ENCODE peak calls at places on chromosomes 6 and 20, in nine cellular contexts. One of them, this sample, is unnamed.

GRCh38 chr20:37651932-37652331 is 41.9 kb upstream of the CTNNBL1 start:
- DNase-seq in nephron progenitor cell: peak
- DNase-seq in Peyer's patch: no peak
- DNase-seq in sigmoid colon: no peak
- DNase-seq in AG09319: no peak
- DNase-seq in foreskin fibroblast: peak
- DNase-seq in BE2C: peak
- DNase-seq in WTC11: peak
- DNase-seq in lung: peak
- DNase-seq in this sample: peak

GRCh38 chr20:40807771-40808170 is 118.7 kb upstream of the MAFB start:
- DNase-seq in nephron progenitor cell: no peak
- DNase-seq in Peyer's patch: no peak
- DNase-seq in sigmoid colon: no peak
- DNase-seq in AG09319: no peak
- DNase-seq in foreskin fibroblast: no peak
- DNase-seq in BE2C: no peak
- DNase-seq in WTC11: no peak
- DNase-seq in lung: no peak
- DNase-seq in this sample: no peak

GRCh38 chr6:49923826-49924225 is 40.1 kb downstream of the DEFB114 start:
- DNase-seq in nephron progenitor cell: no peak
- DNase-seq in Peyer's patch: no peak
- DNase-seq in sigmoid colon: no peak
- DNase-seq in AG09319: no peak
- DNase-seq in foreskin fibroblast: no peak
- DNase-seq in BE2C: no peak
- DNase-seq in WTC11: peak
- DNase-seq in lung: no peak
- DNase-seq in this sample: no peak

GRCh38 chr6:160421854-160422253 is 73.7 kb downstream of the SLC22A3 start:
- DNase-seq in nephron progenitor cell: no peak
- DNase-seq in Peyer's patch: no peak
- DNase-seq in sigmoid colon: peak
- DNase-seq in AG09319: no peak
- DNase-seq in foreskin fibroblast: peak
- DNase-seq in BE2C: no peak
- DNase-seq in WTC11: no peak
- DNase-seq in lung: no peak
- DNase-seq in this sample: no peak

GRCh38 chr20:2984956-2985661 is 58.3 kb upstream of the GNRH2 start:
- DNase-seq in nephron progenitor cell: no peak
- DNase-seq in Peyer's patch: no peak
- DNase-seq in sigmoid colon: no peak
- DNase-seq in AG09319: no peak
- DNase-seq in foreskin fibroblast: peak
- DNase-seq in BE2C: peak
- DNase-seq in WTC11: no peak
- DNase-seq in lung: no peak
- DNase-seq in this sample: no peak

GRCh38 chr20:20203784-20204183 is 151.5 kb downstream of the CFAP61 start:
- DNase-seq in nephron progenitor cell: no peak
- DNase-seq in Peyer's patch: no peak
- DNase-seq in sigmoid colon: no peak
- DNase-seq in AG09319: no peak
- DNase-seq in foreskin fibroblast: no peak
- DNase-seq in BE2C: no peak
- DNase-seq in WTC11: no peak
- DNase-seq in lung: no peak
- DNase-seq in this sample: no peak

GRCh38 chr20:5608448-5609161 is 141.6 kb upstream of the SHLD1 start:
- DNase-seq in nephron progenitor cell: no peak
- DNase-seq in Peyer's patch: no peak
- DNase-seq in sigmoid colon: no peak
- DNase-seq in AG09319: no peak
- DNase-seq in foreskin fibroblast: peak
- DNase-seq in BE2C: peak
- DNase-seq in WTC11: no peak
- DNase-seq in lung: no peak
- DNase-seq in this sample: no peak

GRCh38 chr20:14259691-14260090 is 77.7 kb downstream of the FLRT3 start:
- DNase-seq in nephron progenitor cell: no peak
- DNase-seq in Peyer's patch: no peak
- DNase-seq in sigmoid colon: no peak
- DNase-seq in AG09319: peak
- DNase-seq in foreskin fibroblast: peak
- DNase-seq in BE2C: no peak
- DNase-seq in WTC11: no peak
- DNase-seq in lung: no peak
- DNase-seq in this sample: no peak

GRCh38 chr20:48723308-48724264 is 104.2 kb downstream of the PREX1 start:
- DNase-seq in nephron progenitor cell: peak
- DNase-seq in Peyer's patch: no peak
- DNase-seq in sigmoid colon: peak
- DNase-seq in AG09319: peak
- DNase-seq in foreskin fibroblast: peak
- DNase-seq in BE2C: no peak
- DNase-seq in WTC11: no peak
- DNase-seq in lung: peak
- DNase-seq in this sample: no peak

GRCh38 chr6:128519931-128520435 is 416 bp downstream of the PTPRK start:
- DNase-seq in nephron progenitor cell: no peak
- DNase-seq in Peyer's patch: no peak
- DNase-seq in sigmoid colon: peak
- DNase-seq in AG09319: no peak
- DNase-seq in foreskin fibroblast: peak
- DNase-seq in BE2C: no peak
- DNase-seq in WTC11: no peak
- DNase-seq in lung: peak
- DNase-seq in this sample: peak

GRCh38 chr6:166946125-166946524 is 10.2 kb downstream of the RNASET2 start:
- DNase-seq in nephron progenitor cell: no peak
- DNase-seq in Peyer's patch: no peak
- DNase-seq in sigmoid colon: no peak
- DNase-seq in AG09319: no peak
- DNase-seq in foreskin fibroblast: no peak
- DNase-seq in BE2C: peak
- DNase-seq in WTC11: no peak
- DNase-seq in lung: no peak
- DNase-seq in this sample: no peak

GRCh38 chr20:4171538-4172116 is 156.3 kb upstream of the RNF24 start:
- DNase-seq in nephron progenitor cell: no peak
- DNase-seq in Peyer's patch: peak
- DNase-seq in sigmoid colon: no peak
- DNase-seq in AG09319: no peak
- DNase-seq in foreskin fibroblast: peak
- DNase-seq in BE2C: no peak
- DNase-seq in WTC11: no peak
- DNase-seq in lung: no peak
- DNase-seq in this sample: no peak

GRCh38 chr6:2876210-2877056 is 26.7 kb downstream of the SERPINB9 start:
- DNase-seq in nephron progenitor cell: peak
- DNase-seq in Peyer's patch: peak
- DNase-seq in sigmoid colon: no peak
- DNase-seq in AG09319: peak
- DNase-seq in foreskin fibroblast: peak
- DNase-seq in BE2C: no peak
- DNase-seq in WTC11: peak
- DNase-seq in lung: peak
- DNase-seq in this sample: peak

GRCh38 chr6:32858194-32858593 is 4.2 kb downstream of the PSMB9 start:
- DNase-seq in nephron progenitor cell: no peak
- DNase-seq in Peyer's patch: no peak
- DNase-seq in sigmoid colon: no peak
- DNase-seq in AG09319: no peak
- DNase-seq in foreskin fibroblast: no peak
- DNase-seq in BE2C: no peak
- DNase-seq in WTC11: no peak
- DNase-seq in lung: no peak
- DNase-seq in this sample: no peak

GRCh38 chr6:151289399-151290007 is 49.7 kb downstream of the AKAP12 start:
- DNase-seq in nephron progenitor cell: no peak
- DNase-seq in Peyer's patch: no peak
- DNase-seq in sigmoid colon: no peak
- DNase-seq in AG09319: no peak
- DNase-seq in foreskin fibroblast: no peak
- DNase-seq in BE2C: no peak
- DNase-seq in WTC11: no peak
- DNase-seq in lung: no peak
- DNase-seq in this sample: no peak

GRCh38 chr6:138073264-138073663 is 34.0 kb downstream of the PERP start:
- DNase-seq in nephron progenitor cell: no peak
- DNase-seq in Peyer's patch: no peak
- DNase-seq in sigmoid colon: no peak
- DNase-seq in AG09319: no peak
- DNase-seq in foreskin fibroblast: no peak
- DNase-seq in BE2C: no peak
- DNase-seq in WTC11: no peak
- DNase-seq in lung: no peak
- DNase-seq in this sample: no peak

GRCh38 chr6:71414486-71414885 is 125.9 kb downstream of the OGFRL1 start:
- DNase-seq in nephron progenitor cell: no peak
- DNase-seq in Peyer's patch: no peak
- DNase-seq in sigmoid colon: no peak
- DNase-seq in AG09319: no peak
- DNase-seq in foreskin fibroblast: no peak
- DNase-seq in BE2C: no peak
- DNase-seq in WTC11: no peak
- DNase-seq in lung: no peak
- DNase-seq in this sample: no peak

GRCh38 chr20:50333131-50333530 is 142.5 kb downstream of the CEBPB start:
- DNase-seq in nephron progenitor cell: no peak
- DNase-seq in Peyer's patch: no peak
- DNase-seq in sigmoid colon: peak
- DNase-seq in AG09319: no peak
- DNase-seq in foreskin fibroblast: no peak
- DNase-seq in BE2C: no peak
- DNase-seq in WTC11: no peak
- DNase-seq in lung: no peak
- DNase-seq in this sample: no peak

GRCh38 chr6:132961122-132961521 is 146.8 kb downstream of the RPS12 start:
- DNase-seq in nephron progenitor cell: no peak
- DNase-seq in Peyer's patch: no peak
- DNase-seq in sigmoid colon: no peak
- DNase-seq in AG09319: no peak
- DNase-seq in foreskin fibroblast: peak
- DNase-seq in BE2C: no peak
- DNase-seq in WTC11: no peak
- DNase-seq in lung: no peak
- DNase-seq in this sample: no peak

GRCh38 chr20:14761903-14762302 is 424.5 kb upstream of the FLRT3 start:
- DNase-seq in nephron progenitor cell: no peak
- DNase-seq in Peyer's patch: no peak
- DNase-seq in sigmoid colon: no peak
- DNase-seq in AG09319: no peak
- DNase-seq in foreskin fibroblast: no peak
- DNase-seq in BE2C: no peak
- DNase-seq in WTC11: no peak
- DNase-seq in lung: no peak
- DNase-seq in this sample: no peak

GRCh38 chr6:80329496-80329895 is 223.0 kb downstream of the BCKDHB start:
- DNase-seq in nephron progenitor cell: no peak
- DNase-seq in Peyer's patch: no peak
- DNase-seq in sigmoid colon: no peak
- DNase-seq in AG09319: no peak
- DNase-seq in foreskin fibroblast: no peak
- DNase-seq in BE2C: no peak
- DNase-seq in WTC11: no peak
- DNase-seq in lung: no peak
- DNase-seq in this sample: no peak

GRCh38 chr20:38806855-38807655 is 1.6 kb downstream of the PPP1R16B start:
- DNase-seq in nephron progenitor cell: peak
- DNase-seq in Peyer's patch: no peak
- DNase-seq in sigmoid colon: no peak
- DNase-seq in AG09319: no peak
- DNase-seq in foreskin fibroblast: no peak
- DNase-seq in BE2C: peak
- DNase-seq in WTC11: peak
- DNase-seq in lung: no peak
- DNase-seq in this sample: peak

GRCh38 chr6:144036064-144036873 is 28.2 kb upstream of the PLAGL1 start:
- DNase-seq in nephron progenitor cell: no peak
- DNase-seq in Peyer's patch: peak
- DNase-seq in sigmoid colon: no peak
- DNase-seq in AG09319: peak
- DNase-seq in foreskin fibroblast: peak
- DNase-seq in BE2C: no peak
- DNase-seq in WTC11: peak
- DNase-seq in lung: peak
- DNase-seq in this sample: no peak
- TF ChIP-seq CTCF in nephron progenitor cell: no peak
- TF ChIP-seq CTCF in Peyer's patch: no peak
- TF ChIP-seq CTCF in sigmoid colon: no peak
- TF ChIP-seq CTCF in AG09319: no peak
- TF ChIP-seq CTCF in foreskin fibroblast: peak
- TF ChIP-seq CTCF in BE2C: no peak
- TF ChIP-seq CTCF in WTC11: no peak
- TF ChIP-seq CTCF in lung: no peak
- TF ChIP-seq CTCF in this sample: peak

DNA sequence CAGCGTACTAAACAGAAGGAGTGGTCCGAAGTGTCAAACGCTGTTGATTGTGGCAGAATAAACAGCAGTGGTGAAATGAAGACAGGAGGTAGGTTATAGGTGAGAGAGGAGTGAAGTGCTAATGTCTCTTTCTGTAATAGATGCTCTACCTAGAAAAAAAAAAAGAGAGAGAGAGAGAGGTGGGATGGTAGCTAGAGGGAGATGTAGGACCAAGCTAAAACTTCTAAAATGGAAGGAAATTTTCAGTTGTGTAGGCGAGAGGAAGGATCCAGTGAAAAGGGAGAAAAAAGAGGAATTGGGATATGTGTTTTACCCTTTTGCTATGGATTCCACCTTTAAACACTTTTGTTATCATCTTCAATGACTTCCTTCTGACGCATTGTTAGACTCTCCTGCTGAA is 126.5 kb upstream of the BMP2 start:
- DNase-seq in nephron progenitor cell: no peak
- DNase-seq in Peyer's patch: no peak
- DNase-seq in sigmoid colon: no peak
- DNase-seq in AG09319: no peak
- DNase-seq in foreskin fibroblast: no peak
- DNase-seq in BE2C: no peak
- DNase-seq in WTC11: no peak
- DNase-seq in lung: no peak
- DNase-seq in this sample: no peak
- TF ChIP-seq CTCF in nephron progenitor cell: no peak
- TF ChIP-seq CTCF in Peyer's patch: no peak
- TF ChIP-seq CTCF in sigmoid colon: no peak
- TF ChIP-seq CTCF in AG09319: no peak
- TF ChIP-seq CTCF in foreskin fibroblast: no peak
- TF ChIP-seq CTCF in BE2C: no peak
- TF ChIP-seq CTCF in WTC11: no peak
- TF ChIP-seq CTCF in lung: no peak
- TF ChIP-seq CTCF in this sample: no peak

GRCh38 chr6:122128445-122128844 is 271.0 kb upstream of the HSF2 start:
- DNase-seq in nephron progenitor cell: no peak
- DNase-seq in Peyer's patch: no peak
- DNase-seq in sigmoid colon: no peak
- DNase-seq in AG09319: no peak
- DNase-seq in foreskin fibroblast: no peak
- DNase-seq in BE2C: no peak
- DNase-seq in WTC11: no peak
- DNase-seq in lung: no peak
- DNase-seq in this sample: no peak
- TF ChIP-seq CTCF in nephron progenitor cell: no peak
- TF ChIP-seq CTCF in Peyer's patch: no peak
- TF ChIP-seq CTCF in sigmoid colon: no peak
- TF ChIP-seq CTCF in AG09319: no peak
- TF ChIP-seq CTCF in foreskin fibroblast: no peak
- TF ChIP-seq CTCF in BE2C: no peak
- TF ChIP-seq CTCF in WTC11: no peak
- TF ChIP-seq CTCF in lung: no peak
- TF ChIP-seq CTCF in this sample: no peak

GRCh38 chr6:16739329-16739801 is 21.9 kb downstream of the ATXN1 start:
- DNase-seq in nephron progenitor cell: no peak
- DNase-seq in Peyer's patch: no peak
- DNase-seq in sigmoid colon: peak
- DNase-seq in AG09319: no peak
- DNase-seq in foreskin fibroblast: no peak
- DNase-seq in BE2C: no peak
- DNase-seq in WTC11: no peak
- DNase-seq in lung: no peak
- DNase-seq in this sample: no peak
- TF ChIP-seq CTCF in nephron progenitor cell: no peak
- TF ChIP-seq CTCF in Peyer's patch: no peak
- TF ChIP-seq CTCF in sigmoid colon: peak
- TF ChIP-seq CTCF in AG09319: no peak
- TF ChIP-seq CTCF in foreskin fibroblast: no peak
- TF ChIP-seq CTCF in BE2C: no peak
- TF ChIP-seq CTCF in WTC11: no peak
- TF ChIP-seq CTCF in lung: no peak
- TF ChIP-seq CTCF in this sample: no peak

This sample was measured in GM13977.